ENCODE peak calls at places on chromosomes 4 and X, in eight cellular contexts. X is pancreas; V is cardiac muscle cell; D is mesenchymal stem cell; H is left ventricle myocardium inferior; I is CD4-positive, CD25-positive, alpha-beta regulatory T cell; F is CD8-positive, alpha-beta T cell; O is SK-N-SH. L is an unnamed sample.
A peak's percentile ranks its signal among the peaks of the same experiment; 100 is the strongest.

GRCh38 chr4:126611900-126612299 is 1020.9 kb upstream of the INTU start:
- DNase-seq in X (no peak), V (no peak), D (peak; percentile 33), H (no peak), I (no peak), F (no peak), O (no peak), L (no peak)

GRCh38 chr4:111839186-111839585 is 306.1 kb upstream of the FAM241A start:
- DNase-seq in X (no peak), V (no peak), D (no peak), H (no peak), I (no peak), F (no peak), O (no peak), L (no peak)

GRCh38 chr4:121190389-121190788 is 26.3 kb upstream of the TNIP3 start:
- DNase-seq in X (no peak), V (no peak), D (no peak), H (no peak), I (no peak), F (no peak), O (no peak), L (no peak)

GRCh38 chr4:109547394-109547793 is 12.7 kb upstream of the MCUB start:
- DNase-seq in X (no peak), V (no peak), D (no peak), H (no peak), I (no peak), F (no peak), O (no peak), L (no peak)

GRCh38 chr4:71680706-71681105 is 103.2 kb downstream of the GC start:
- DNase-seq in X (no peak), V (no peak), D (no peak), H (no peak), I (no peak), F (no peak), O (no peak), L (no peak)

GRCh38 chr4:181538435-181538834 is 704.8 kb upstream of the TENM3 start:
- DNase-seq in X (no peak), V (no peak), D (no peak), H (no peak), I (no peak), F (no peak), O (no peak), L (no peak)

GRCh38 chrX:153762636-153763173 is 1.3 kb upstream of the PLXNB3 start:
- DNase-seq in X (peak; percentile 8), V (no peak), D (no peak), H (no peak), I (no peak), F (no peak), O (no peak), L (no peak)

GRCh38 chr4:726816-727215 is 21.2 kb downstream of the PCGF3 start:
- DNase-seq in X (no peak), V (no peak), D (no peak), H (no peak), I (no peak), F (no peak), O (no peak), L (no peak)

GRCh38 chrX:13398839-13399238 is 79.0 kb upstream of the ATXN3L start:
- DNase-seq in X (no peak), V (no peak), D (no peak), H (no peak), I (no peak), F (no peak), O (no peak), L (no peak)

GRCh38 chr4:137707626-137708025 is 175.3 kb upstream of the PCDH18 start:
- DNase-seq in X (no peak), V (no peak), D (peak; percentile 61), H (no peak), I (no peak), F (no peak), O (no peak), L (no peak)

GRCh38 chr4:128512161-128512560 is 224.5 kb upstream of the PGRMC2 start:
- DNase-seq in X (no peak), V (no peak), D (no peak), H (no peak), I (no peak), F (no peak), O (no peak), L (no peak)

GRCh38 chr4:170769857-170770256 is 680.1 kb upstream of the AADAT start:
- DNase-seq in X (no peak), V (no peak), D (peak; percentile 18), H (no peak), I (no peak), F (no peak), O (no peak), L (no peak)

GRCh38 chrX:105820247-105820646 is 2.1 kb upstream of the NRK start:
- DNase-seq in X (no peak), V (no peak), D (no peak), H (no peak), I (no peak), F (no peak), O (no peak), L (no peak)

GRCh38 chr4:128830906-128831525 is 21.5 kb downstream of the JADE1 start:
- DNase-seq in X (no peak), V (no peak), D (peak; percentile 30), H (no peak), I (no peak), F (no peak), O (no peak), L (no peak)

GRCh38 chrX:76253432-76253831 is 80.6 kb downstream of the PBDC1 start:
- DNase-seq in X (peak; percentile 20), V (peak; percentile 43), D (peak; percentile 58), H (no peak), I (peak; percentile 6), F (peak; percentile 3), O (peak; percentile 24), L (peak; percentile 46)

GRCh38 chr4:14084598-14084997 is 457.1 kb upstream of the BOD1L1 start:
- DNase-seq in X (no peak), V (no peak), D (no peak), H (no peak), I (no peak), F (no peak), O (no peak), L (no peak)
- H3K9me3 ChIP-seq in X (no peaks in the 10 kb centered on the region), V (no peaks in the 10 kb centered on the region), D (no peaks in the 10 kb centered on the region), H (no peaks in the 10 kb centered on the region), I (no peaks in the 10 kb centered on the region), F (no peaks in the 10 kb centered on the region), O (no peaks in the 10 kb centered on the region), L (no peaks in the 10 kb centered on the region)

DNA sequence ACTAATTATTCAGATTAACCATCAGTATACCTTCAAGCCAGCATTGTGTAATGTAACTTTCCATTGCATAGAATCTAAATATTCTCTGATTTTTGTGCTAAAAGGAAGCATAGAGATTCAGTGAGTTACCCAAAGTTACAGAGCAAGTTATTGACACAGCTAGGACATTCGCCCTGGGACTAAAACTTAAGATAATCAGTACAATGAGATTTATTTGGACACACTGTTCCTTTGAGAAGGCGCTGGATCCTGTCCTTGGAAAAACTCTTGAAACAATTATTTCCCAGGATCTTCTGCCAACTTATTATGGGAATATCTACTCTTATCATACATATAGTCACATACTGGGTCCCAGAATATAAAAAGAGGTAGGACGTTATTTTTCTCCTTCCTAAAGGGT is 392.0 kb downstream of the UBE2NL start:
- DNase-seq in X (no peak), V (no peak), D (no peak), H (no peak), I (no peak), F (no peak), O (no peak), L (no peak)
- H3K9me3 ChIP-seq in X (no peaks in the 10 kb centered on the region), V (no peaks in the 10 kb centered on the region), D (no peaks in the 10 kb centered on the region), H (no peaks in the 10 kb centered on the region), I (peaks cover 3% of the 10 kb centered on the region), F (no peaks in the 10 kb centered on the region), O (no peaks in the 10 kb centered on the region), L (no peaks in the 10 kb centered on the region)

DNA sequence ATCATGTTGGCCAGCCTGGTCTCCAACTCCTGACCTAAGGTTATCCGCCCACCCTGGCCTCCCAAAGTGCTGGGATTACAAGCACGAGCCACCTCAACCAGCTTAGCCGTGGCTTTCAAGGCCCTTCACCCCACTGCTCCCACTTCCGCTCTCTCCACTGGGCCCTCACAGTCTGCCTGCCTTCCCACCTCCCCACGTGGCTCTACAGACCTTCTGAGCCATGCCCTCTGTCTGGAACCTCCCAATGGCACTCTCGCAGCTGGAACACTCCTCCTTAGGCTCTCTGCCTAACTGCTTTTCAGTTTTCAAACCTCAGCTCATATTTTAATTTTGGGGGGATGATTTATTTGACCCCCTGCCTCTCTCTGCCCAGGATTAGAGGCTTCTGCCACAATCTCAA is 59.3 kb upstream of the SH3RF1 start:
- DNase-seq in X (no peak), V (no peak), D (no peak), H (no peak), I (no peak), F (no peak), O (no peak), L (no peak)
- H3K9me3 ChIP-seq in X (no peaks in the 10 kb centered on the region), V (no peaks in the 10 kb centered on the region), D (no peaks in the 10 kb centered on the region), H (peaks cover 9% of the 10 kb centered on the region), I (no peaks in the 10 kb centered on the region), F (no peaks in the 10 kb centered on the region), O (no peaks in the 10 kb centered on the region), L (no peaks in the 10 kb centered on the region)

DNA sequence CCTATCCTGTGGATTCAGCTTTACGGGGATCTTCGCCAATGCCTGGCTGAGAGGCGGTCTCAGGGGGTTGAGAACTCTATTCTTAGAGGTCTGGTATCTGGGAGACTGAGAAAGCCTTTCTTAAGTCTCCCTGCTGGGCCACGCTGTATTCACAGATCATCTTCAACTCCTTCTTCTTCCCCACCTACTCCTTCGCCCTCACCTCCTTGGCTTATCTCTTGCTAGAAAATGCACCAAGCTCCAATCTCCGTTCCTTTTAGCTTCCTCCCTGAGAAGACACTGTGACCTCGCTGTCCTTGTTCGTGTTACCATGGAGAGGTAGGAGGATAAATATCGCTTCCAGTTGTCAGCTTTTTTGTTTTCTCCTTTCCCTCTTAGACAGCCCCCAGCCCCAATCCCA is 450 bp upstream of the KLF8 start:
- DNase-seq in X (no peak), V (peak; percentile 2), D (no peak), H (no peak), I (no peak), F (no peak), O (no peak), L (no peak)
- H3K9me3 ChIP-seq in X (no peaks in the 10 kb centered on the region), V (no peaks in the 10 kb centered on the region), D (no peaks in the 10 kb centered on the region), H (no peaks in the 10 kb centered on the region), I (no peaks in the 10 kb centered on the region), F (no peaks in the 10 kb centered on the region), O (no peaks in the 10 kb centered on the region), L (no peaks in the 10 kb centered on the region)

DNA sequence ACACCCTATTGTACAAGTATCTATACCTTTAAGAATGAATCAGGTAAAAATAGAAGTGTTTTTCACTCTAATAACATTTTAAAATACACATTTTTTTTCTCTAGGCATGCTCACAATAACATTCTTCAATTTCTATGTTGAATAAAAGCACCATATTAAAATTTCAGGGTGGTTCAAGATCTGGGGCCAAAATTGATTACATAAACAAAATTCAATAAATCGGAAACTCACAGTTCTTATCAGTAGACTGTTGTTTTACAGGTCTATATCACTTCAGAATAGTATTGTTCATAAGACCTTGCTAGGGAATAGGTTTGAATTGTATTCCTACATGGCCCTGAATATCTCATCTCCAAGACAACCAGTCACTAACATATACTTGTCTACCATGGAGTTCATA is 634.0 kb downstream of the SPOCK3 start:
- DNase-seq in X (no peak), V (no peak), D (no peak), H (no peak), I (no peak), F (no peak), O (no peak), L (no peak)
- H3K9me3 ChIP-seq in X (no peaks in the 10 kb centered on the region), V (no peaks in the 10 kb centered on the region), D (no peaks in the 10 kb centered on the region), H (peaks cover 31% of the 10 kb centered on the region), I (no peaks in the 10 kb centered on the region), F (no peaks in the 10 kb centered on the region), O (no peaks in the 10 kb centered on the region), L (no peaks in the 10 kb centered on the region)

L was measured in DND-41.